ENCODE peak calls at places on chromosomes 2 and 18, in four cellular contexts. One of them, this sample, is unnamed.

GRCh38 chr2:234448506-234449169 is 48.2 kb downstream of the ARL4C start:
- DNase-seq in lung: no peak
- DNase-seq in AG04450: no peak
- DNase-seq in mucosa of descending colon: no peak
- DNase-seq in this sample: no peak

GRCh38 chr18:23523429-23524212 is 20.3 kb downstream of the RMC1 start:
- DNase-seq in mucosa of descending colon: no peak
- DNase-seq in AG04450: no peak
- DNase-seq in lung: no peak
- DNase-seq in this sample: no peak

GRCh38 chr18:21000667-21001066 is 110.9 kb downstream of the ROCK1 start:
- DNase-seq in AG04450: no peak
- DNase-seq in lung: no peak
- DNase-seq in mucosa of descending colon: no peak
- DNase-seq in this sample: peak; percentile 66

GRCh38 chr2:240297553-240298315 is 137.7 kb upstream of the GPC1 start:
- DNase-seq in mucosa of descending colon: no peak
- DNase-seq in AG04450: no peak
- DNase-seq in lung: no peak
- DNase-seq in this sample: no peak

GRCh38 chr2:204834716-204835115 is 289.4 kb downstream of the PARD3B start:
- DNase-seq in mucosa of descending colon: no peak
- DNase-seq in AG04450: no peak
- DNase-seq in lung: no peak
- DNase-seq in this sample: no peak

GRCh38 chr2:209389124-209389523 is 34.7 kb upstream of the MAP2 start:
- DNase-seq in lung: no peak
- DNase-seq in AG04450: no peak
- DNase-seq in mucosa of descending colon: no peak
- DNase-seq in this sample: no peak

GRCh38 chr2:176128172-176129012 is 1.1 kb upstream of the HOXD8 start:
- DNase-seq in lung: no peak
- DNase-seq in AG04450: no peak
- DNase-seq in mucosa of descending colon: no peak
- DNase-seq in this sample: no peak

GRCh38 chr2:196079052-196079451 is 10.4 kb upstream of the DNAH7 start:
- DNase-seq in lung: no peak
- DNase-seq in mucosa of descending colon: no peak
- DNase-seq in AG04450: no peak
- DNase-seq in this sample: no peak

GRCh38 chr2:62477573-62477972 is 28.4 kb downstream of the TMEM17 start:
- DNase-seq in AG04450: no peak
- DNase-seq in lung: no peak
- DNase-seq in mucosa of descending colon: no peak
- DNase-seq in this sample: no peak

GRCh38 chr2:49255325-49256023 is 101.2 kb upstream of the FSHR start:
- DNase-seq in mucosa of descending colon: no peak
- DNase-seq in AG04450: no peak
- DNase-seq in lung: no peak
- DNase-seq in this sample: peak; percentile 41

GRCh38 chr2:46188041-46188715 is 109.0 kb upstream of the EPAS1 start:
- DNase-seq in AG04450: no peak
- DNase-seq in mucosa of descending colon: no peak
- DNase-seq in lung: peak; percentile 29
- DNase-seq in this sample: no peak

GRCh38 chr2:237320801-237321563 is 93.0 kb downstream of the COL6A3 start:
- DNase-seq in mucosa of descending colon: no peak
- DNase-seq in lung: no peak
- DNase-seq in AG04450: no peak
- DNase-seq in this sample: no peak

GRCh38 chr2:233053928-233054774 is 6.0 kb upstream of the INPP5D start:
- DNase-seq in mucosa of descending colon: no peak
- DNase-seq in AG04450: no peak
- DNase-seq in lung: peak; percentile 63
- DNase-seq in this sample: peak; percentile 48

GRCh38 chr2:203682688-203683130 is 23.7 kb upstream of the CD28 start:
- DNase-seq in AG04450: no peak
- DNase-seq in mucosa of descending colon: no peak
- DNase-seq in lung: no peak
- DNase-seq in this sample: peak; percentile 96

GRCh38 chr18:23812566-23813440 is 123.5 kb downstream of the LAMA3 start:
- DNase-seq in mucosa of descending colon: no peak
- DNase-seq in lung: no peak
- DNase-seq in AG04450: no peak
- DNase-seq in this sample: peak; percentile 46

GRCh38 chr18:59823611-59824195 is 76.1 kb upstream of the PMAIP1 start:
- DNase-seq in lung: peak; percentile 65
- DNase-seq in mucosa of descending colon: no peak
- DNase-seq in AG04450: peak; percentile 68
- DNase-seq in this sample: peak; percentile 91

GRCh38 chr18:9334351-9335254 is at the start of gene TWSG1:
- DNase-seq in lung: peak; percentile 96
- DNase-seq in mucosa of descending colon: peak; percentile 96
- DNase-seq in AG04450: peak; percentile 91
- DNase-seq in this sample: peak; percentile 98

GRCh38 chr2:239225456-239225855 is 175.4 kb downstream of the HDAC4 start:
- DNase-seq in mucosa of descending colon: no peak
- DNase-seq in AG04450: no peak
- DNase-seq in lung: no peak
- DNase-seq in this sample: no peak

GRCh38 chr18:79333046-79333445 is 62.7 kb upstream of the NFATC1 start:
- DNase-seq in AG04450: no peak
- DNase-seq in mucosa of descending colon: no peak
- DNase-seq in lung: no peak
- DNase-seq in this sample: no peak

GRCh38 chr2:20065885-20066602 is 14.6 kb upstream of the LAPTM4A start:
- DNase-seq in AG04450: no peak
- DNase-seq in lung: no peak
- DNase-seq in mucosa of descending colon: peak; percentile 73
- DNase-seq in this sample: peak; percentile 79

GRCh38 chr2:188609321-188610049 is 317.8 kb downstream of the GULP1 start:
- DNase-seq in mucosa of descending colon: no peak
- DNase-seq in lung: no peak
- DNase-seq in AG04450: no peak
- DNase-seq in this sample: peak; percentile 72

GRCh38 chr2:19473415-19473814 is 115.0 kb upstream of the OSR1 start:
- DNase-seq in mucosa of descending colon: no peak
- DNase-seq in AG04450: no peak
- DNase-seq in lung: no peak
- DNase-seq in this sample: no peak

GRCh38 chr2:192162392-192163042 is 32.2 kb downstream of the TMEFF2 start:
- DNase-seq in mucosa of descending colon: no peak
- DNase-seq in AG04450: peak; percentile 58
- DNase-seq in lung: peak; percentile 74
- DNase-seq in this sample: peak; percentile 87

GRCh38 chr2:210112871-210113270 is 58.3 kb downstream of the KANSL1L start:
- DNase-seq in lung: no peak
- DNase-seq in mucosa of descending colon: no peak
- DNase-seq in AG04450: no peak
- DNase-seq in this sample: no peak

GRCh38 chr18:49023281-49023937 is 72.6 kb upstream of the SMAD7 start:
- DNase-seq in mucosa of descending colon: no peak
- DNase-seq in AG04450: no peak
- DNase-seq in lung: no peak
- DNase-seq in this sample: no peak

GRCh38 chr2:67215214-67215613 is 181.9 kb upstream of the ETAA1 start:
- DNase-seq in AG04450: peak; percentile 77
- DNase-seq in lung: peak; percentile 48
- DNase-seq in mucosa of descending colon: peak; percentile 43
- DNase-seq in this sample: peak; percentile 73

GRCh38 chr2:101466426-101466825 is 8.5 kb downstream of the RFX8 start:
- DNase-seq in mucosa of descending colon: no peak
- DNase-seq in lung: no peak
- DNase-seq in AG04450: no peak
- DNase-seq in this sample: no peak

GRCh38 chr2:10521356-10521755 is 73.2 kb upstream of the ODC1 start:
- DNase-seq in lung: no peak
- DNase-seq in AG04450: no peak
- DNase-seq in mucosa of descending colon: no peak
- DNase-seq in this sample: no peak

GRCh38 chr2:10519067-10519740 is 71.1 kb upstream of the ODC1 start:
- DNase-seq in mucosa of descending colon: no peak
- DNase-seq in AG04450: no peak
- DNase-seq in lung: no peak
- DNase-seq in this sample: no peak

GRCh38 chr2:10518470-10519060 is 70.4 kb upstream of the ODC1 start:
- DNase-seq in mucosa of descending colon: no peak
- DNase-seq in lung: no peak
- DNase-seq in AG04450: no peak
- DNase-seq in this sample: no peak

GRCh38 chr2:10520926-10521325 is 72.8 kb upstream of the ODC1 start:
- DNase-seq in mucosa of descending colon: no peak
- DNase-seq in lung: no peak
- DNase-seq in AG04450: no peak
- DNase-seq in this sample: no peak

DNA sequence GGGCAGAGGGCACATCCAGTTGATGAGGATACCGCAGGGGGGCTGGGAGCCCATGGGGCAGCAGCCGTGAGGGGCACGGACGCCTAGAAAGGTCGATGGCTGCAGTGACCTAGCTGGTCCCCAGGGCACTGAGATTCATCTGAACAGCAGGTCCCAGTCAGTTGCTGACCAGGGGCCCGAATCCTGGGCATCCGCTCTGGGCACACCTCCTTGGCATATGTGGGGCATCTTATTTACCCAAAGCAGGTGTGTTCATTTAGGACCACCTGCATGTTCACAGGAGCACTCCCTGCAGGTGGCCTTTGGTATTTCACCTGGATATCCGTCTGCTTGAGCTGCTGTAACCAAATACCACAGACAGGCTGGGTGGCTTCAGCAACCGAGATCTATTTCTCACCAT is 72.0 kb upstream of the ODC1 start:
- DNase-seq in AG04450: no peak
- DNase-seq in mucosa of descending colon: no peak
- DNase-seq in lung: no peak
- DNase-seq in this sample: no peak
- TF ChIP-seq CTCF in AG04450: no peak
- TF ChIP-seq CTCF in mucosa of descending colon: no peak
- TF ChIP-seq CTCF in lung: no peak
- TF ChIP-seq CTCF in this sample: no peak

GRCh38 chr2:218291318-218291933 is 877 bp downstream of the TMBIM1 start:
- DNase-seq in AG04450: no peak
- DNase-seq in lung: no peak
- DNase-seq in mucosa of descending colon: no peak
- DNase-seq in this sample: no peak

GRCh38 chr2:218291934-218292699 is at the start of gene TMBIM1:
- DNase-seq in lung: peak; percentile 78
- DNase-seq in mucosa of descending colon: peak; percentile 87
- DNase-seq in AG04450: no peak
- DNase-seq in this sample: peak; percentile 72

GRCh38 chr2:218293715-218294429 is 1.6 kb upstream of the TMBIM1 start:
- DNase-seq in AG04450: no peak
- DNase-seq in lung: no peak
- DNase-seq in mucosa of descending colon: no peak
- DNase-seq in this sample: no peak

GRCh38 chr2:218294430-218294999 is 2.2 kb upstream of the TMBIM1 start:
- DNase-seq in lung: no peak
- DNase-seq in AG04450: no peak
- DNase-seq in mucosa of descending colon: no peak
- DNase-seq in this sample: no peak

DNA sequence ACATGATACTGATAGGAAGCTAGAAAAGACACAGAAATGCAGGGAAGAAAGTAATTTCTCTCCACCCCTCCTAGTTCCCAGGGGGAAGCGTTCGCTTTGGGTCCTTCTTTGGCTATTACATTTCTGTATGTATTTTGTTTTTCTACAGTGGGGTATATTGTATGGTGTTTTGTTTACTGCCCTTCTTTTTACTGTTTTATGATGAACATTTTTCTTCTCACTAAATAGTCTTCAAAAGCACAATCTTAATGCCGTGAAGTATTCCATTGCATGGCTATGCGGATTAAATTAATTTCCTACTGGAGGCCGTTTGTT is 354 bp upstream of the TMBIM1 start:
- DNase-seq in mucosa of descending colon: no peak
- DNase-seq in AG04450: no peak
- DNase-seq in lung: no peak
- DNase-seq in this sample: no peak
- H3K4me3 ChIP-seq in mucosa of descending colon: peak overlapping the region; percentile 68
- H3K4me3 ChIP-seq in AG04450: peak overlapping the region; percentile 55
- H3K4me3 ChIP-seq in lung: no peak overlapping the region
- H3K4me3 ChIP-seq in this sample: peak overlapping the region; percentile 39

GRCh38 chr2:182766626-182767025 is 50.6 kb downstream of the DNAJC10 start:
- DNase-seq in mucosa of descending colon: no peak
- DNase-seq in AG04450: no peak
- DNase-seq in lung: no peak
- DNase-seq in this sample: no peak

GRCh38 chr2:182767578-182767977 is 51.5 kb downstream of the DNAJC10 start:
- DNase-seq in mucosa of descending colon: no peak
- DNase-seq in AG04450: no peak
- DNase-seq in lung: no peak
- DNase-seq in this sample: peak; percentile 37

GRCh38 chr2:182763311-182763912 is 47.4 kb downstream of the DNAJC10 start:
- DNase-seq in mucosa of descending colon: no peak
- DNase-seq in lung: no peak
- DNase-seq in AG04450: no peak
- DNase-seq in this sample: peak; percentile 65

GRCh38 chr2:182758379-182758778 is 42.3 kb downstream of the DNAJC10 start:
- DNase-seq in lung: no peak
- DNase-seq in mucosa of descending colon: no peak
- DNase-seq in AG04450: no peak
- DNase-seq in this sample: no peak

DNA sequence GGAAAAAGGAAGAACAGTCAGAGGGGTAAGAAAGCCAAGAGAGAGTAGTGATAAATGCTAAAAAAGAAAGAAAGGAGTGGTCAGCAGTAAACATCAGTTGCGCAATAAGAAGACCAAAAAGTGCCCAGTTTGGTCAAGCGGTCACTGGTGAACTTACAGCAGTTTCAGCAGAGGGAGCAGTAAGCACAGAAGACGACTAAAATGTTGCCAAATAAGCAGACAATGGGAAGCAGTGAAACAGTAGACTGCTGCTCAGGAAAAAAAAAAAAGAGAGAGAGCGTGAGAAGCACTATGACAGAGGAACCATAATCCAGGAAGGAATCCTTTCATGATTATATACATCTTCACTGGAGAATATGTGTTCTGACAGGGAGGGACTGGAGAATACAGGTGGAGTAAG is 45.8 kb downstream of the DNAJC10 start:
- DNase-seq in mucosa of descending colon: no peak
- DNase-seq in lung: no peak
- DNase-seq in AG04450: no peak
- DNase-seq in this sample: peak; percentile 81
- TF ChIP-seq CTCF in mucosa of descending colon: no peak
- TF ChIP-seq CTCF in lung: no peak
- TF ChIP-seq CTCF in AG04450: no peak
- TF ChIP-seq CTCF in this sample: peak; percentile 37

DNA sequence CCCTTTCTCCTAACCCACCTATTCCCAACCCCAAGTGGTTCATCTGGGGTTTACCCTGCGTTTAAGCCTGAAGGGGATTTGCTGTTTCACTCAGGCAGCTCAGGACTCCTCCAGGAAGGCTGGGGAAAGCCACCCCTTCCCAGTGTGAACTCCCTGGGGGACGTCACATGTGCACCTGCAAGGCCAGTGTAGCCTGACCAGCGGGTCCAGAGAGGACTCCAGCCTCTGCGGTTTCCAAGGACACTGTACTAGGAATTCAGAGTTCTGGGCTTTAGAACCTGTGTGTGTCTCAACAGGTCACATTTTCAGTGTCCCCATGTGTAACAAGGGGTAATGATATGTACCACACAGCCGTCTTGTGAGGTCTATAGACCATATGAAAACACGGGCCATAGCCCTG is 17.9 kb downstream of the EHD3 start:
- DNase-seq in AG04450: no peak
- DNase-seq in mucosa of descending colon: no peak
- DNase-seq in lung: no peak
- DNase-seq in this sample: no peak
- H3K4me3 ChIP-seq in AG04450: no peak overlapping the region
- H3K4me3 ChIP-seq in mucosa of descending colon: no peak overlapping the region
- H3K4me3 ChIP-seq in lung: no peak overlapping the region
- H3K4me3 ChIP-seq in this sample: no peak overlapping the region

This sample was measured in cardiac fibroblast.